ENCODE peak calls at places on chromosomes 5 and 9, in eight cellular contexts. F is stimulated activated CD8-positive, alpha-beta memory T cell treated with anti-CD3 and anti-CD28 coated beads, Interleukin-7, amount 100 ng/mL, for 24 hours; Q is NCI-H1694; P is cardiac muscle cell; I is SK-N-SH; R is cardiac fibroblast; Y is right lobe of liver; G is OCI-LY7. V is an unnamed sample.

GRCh38 chr9:129726322-129727160 is 26.3 kb downstream of the PTGES start:
- DNase-seq in F (peak; percentile 38), Q (peak; percentile 68), P (peak; percentile 77), I (peak; percentile 97), R (peak; percentile 92), Y (peak; percentile 61), G (peak; percentile 57), V (no peak)

GRCh38 chr5:78600656-78601452 is 47.7 kb downstream of the LHFPL2 start:
- DNase-seq in F (no peak), Q (no peak), P (no peak), I (no peak), R (no peak), Y (no peak), G (no peak), V (no peak)

GRCh38 chr5:132473019-132473531 is 17.5 kb downstream of the IRF1 start:
- DNase-seq in F (no peak), Q (no peak), P (no peak), I (no peak), R (no peak), Y (no peak), G (peak; percentile 78), V (no peak)

GRCh38 chr5:113242481-113243348 is 192.1 kb downstream of the TSSK1B start:
- DNase-seq in F (no peak), Q (no peak), P (no peak), I (no peak), R (no peak), Y (no peak), G (no peak), V (no peak)

GRCh38 chr9:87793292-87793691 is 67.4 kb downstream of the CTSL start:
- DNase-seq in F (no peak), Q (no peak), P (no peak), I (no peak), R (peak; percentile 92), Y (no peak), G (no peak), V (peak; percentile 53)

GRCh38 chr5:173834070-173834771 is 53.9 kb upstream of the CPEB4 start:
- DNase-seq in F (no peak), Q (no peak), P (no peak), I (no peak), R (no peak), Y (no peak), G (no peak), V (no peak)

GRCh38 chr5:168179185-168179584 is 112.3 kb upstream of the WWC1 start:
- DNase-seq in F (no peak), Q (no peak), P (peak; percentile 81), I (no peak), R (peak; percentile 7), Y (no peak), G (no peak), V (no peak)

GRCh38 chr9:127776195-127776918 is 2.1 kb downstream of the SH2D3C start:
- DNase-seq in F (no peak), Q (no peak), P (peak; percentile 72), I (peak; percentile 69), R (no peak), Y (no peak), G (peak; percentile 99), V (no peak)

GRCh38 chr5:139263431-139263975 is 30.0 kb upstream of the MATR3 start:
- DNase-seq in F (no peak), Q (no peak), P (no peak), I (no peak), R (no peak), Y (no peak), G (no peak), V (no peak)

GRCh38 chr5:38576442-38576841 is 20.0 kb upstream of the LIFR start:
- DNase-seq in F (no peak), Q (no peak), P (peak; percentile 46), I (no peak), R (peak; percentile 37), Y (no peak), G (no peak), V (no peak)

GRCh38 chr5:115265220-115265619 is 2.5 kb upstream of the PGGT1B start:
- DNase-seq in F (no peak), Q (no peak), P (no peak), I (no peak), R (no peak), Y (no peak), G (no peak), V (no peak)

GRCh38 chr9:114086009-114086408 is 7.9 kb upstream of the AMBP start:
- DNase-seq in F (no peak), Q (no peak), P (no peak), I (no peak), R (no peak), Y (no peak), G (no peak), V (no peak)

GRCh38 chr9:34010979-34011378 is 37.7 kb downstream of the UBAP2 start:
- DNase-seq in F (no peak), Q (peak; percentile 55), P (peak; percentile 21), I (peak; percentile 33), R (peak; percentile 19), Y (no peak), G (peak; percentile 64), V (no peak)

GRCh38 chr9:92954078-92954861 is 6.9 kb downstream of the FGD3 start:
- DNase-seq in F (peak; percentile 55), Q (no peak), P (no peak), I (no peak), R (peak; percentile 25), Y (no peak), G (peak; percentile 24), V (no peak)

GRCh38 chr5:170863646-170864045 is 1.8 kb downstream of the RANBP17 start:
- DNase-seq in F (no peak), Q (no peak), P (peak; percentile 20), I (no peak), R (peak; percentile 67), Y (no peak), G (no peak), V (peak; percentile 84)

GRCh38 chr5:150184006-150184405 is 5.9 kb upstream of the SLC6A7 start:
- DNase-seq in F (no peak), Q (no peak), P (no peak), I (no peak), R (no peak), Y (no peak), G (no peak), V (no peak)

GRCh38 chr5:88787856-88788255 is 95.1 kb downstream of the MEF2C start:
- DNase-seq in F (no peak), Q (no peak), P (no peak), I (no peak), R (no peak), Y (no peak), G (no peak), V (no peak)

GRCh38 chr5:124235576-124235975 is 510.9 kb downstream of the ZNF608 start:
- DNase-seq in F (no peak), Q (no peak), P (no peak), I (peak; percentile 27), R (no peak), Y (no peak), G (no peak), V (no peak)

GRCh38 chr5:14681236-14681752 is 16.8 kb downstream of the OTULIN start:
- DNase-seq in F (no peak), Q (no peak), P (no peak), I (no peak), R (no peak), Y (no peak), G (no peak), V (no peak)

GRCh38 chr9:129191234-129191633 is 13.2 kb upstream of the IER5L start:
- DNase-seq in F (no peak), Q (no peak), P (no peak), I (no peak), R (no peak), Y (no peak), G (no peak), V (no peak)

GRCh38 chr9:116549786-116550660 is 137.1 kb upstream of the TRIM32 start:
- DNase-seq in F (no peak), Q (no peak), P (no peak), I (no peak), R (no peak), Y (no peak), G (no peak), V (no peak)

GRCh38 chr9:123309611-123310010 is 41.2 kb upstream of the STRBP start:
- DNase-seq in F (no peak), Q (no peak), P (no peak), I (no peak), R (no peak), Y (no peak), G (no peak), V (no peak)

V was measured in non-pigmented ciliary epithelial cell.